ENCODE peak calls at places on chromosomes 3 and 15, in ten cellular contexts. A is COR-L47; B is effector CD4-positive, alpha-beta T cell; T is stimulated activated CD4-positive, alpha-beta T cell treated with anti-CD3 and anti-CD28 coated beads, Interleukin-4, amount 100 ng/mL, for 48 hours; Z is amniotic stem cell; D is substantia nigra; Q is glutamatergic neuron; J is GM19239; P is osteocyte; H is AG08396. N is an unnamed sample.

GRCh38 chr3:151312972-151313371 is 3.6 kb downstream of the GPR87 start:
- DNase-seq in A (no peak), B (no peak), T (no peak), Z (no peak), D (no peak), Q (no peak), J (no peak), P (no peak), H (no peak), N (no peak)

GRCh38 chr3:76912966-76913365 is 126.9 kb upstream of the ROBO2 start:
- DNase-seq in A (no peak), B (no peak), T (no peak), Z (no peak), D (no peak), Q (no peak), J (no peak), P (no peak), H (no peak), N (no peak)

GRCh38 chr3:66297917-66298316 is 77.1 kb downstream of the SLC25A26 start:
- DNase-seq in A (no peak), B (no peak), T (no peak), Z (no peak), D (no peak), Q (no peak), J (no peak), P (no peak), H (peak), N (no peak)

GRCh38 chr15:39281094-39281493 is 299.8 kb upstream of the THBS1 start:
- DNase-seq in A (no peak), B (no peak), T (no peak), Z (no peak), D (no peak), Q (no peak), J (no peak), P (no peak), H (no peak), N (no peak)

GRCh38 chr3:90134090-90134489 is 1026.7 kb downstream of the EPHA3 start:
- DNase-seq in A (no peak), B (no peak), T (no peak), Z (no peak), D (no peak), Q (no peak), J (no peak), P (no peak), H (no peak), N (no peak)

GRCh38 chr3:106589306-106589942 is 720.6 kb upstream of the CBLB start:
- DNase-seq in A (no peak), B (no peak), T (peak), Z (no peak), D (no peak), Q (no peak), J (no peak), P (no peak), H (no peak), N (no peak)

GRCh38 chr3:70021267-70021666 is 21.7 kb downstream of the SAMMSON start:
- DNase-seq in A (no peak), B (no peak), T (no peak), Z (no peak), D (no peak), Q (no peak), J (no peak), P (no peak), H (no peak), N (no peak)

GRCh38 chr3:177932750-177933660 is 603.2 kb upstream of the KCNMB2 start:
- DNase-seq in A (no peak), B (no peak), T (no peak), Z (no peak), D (no peak), Q (no peak), J (no peak), P (no peak), H (no peak), N (no peak)

GRCh38 chr3:169886671-169887070 is 16.9 kb upstream of the LRRC31 start:
- DNase-seq in A (no peak), B (no peak), T (no peak), Z (no peak), D (peak), Q (no peak), J (no peak), P (no peak), H (peak), N (no peak)

GRCh38 chr15:63556246-63556645 is 40.9 kb upstream of the FBXL22 start:
- DNase-seq in A (no peak), B (no peak), T (no peak), Z (no peak), D (no peak), Q (no peak), J (no peak), P (no peak), H (no peak), N (no peak)

GRCh38 chr3:105933871-105934270 is 65.1 kb upstream of the CBLB start:
- DNase-seq in A (no peak), B (no peak), T (no peak), Z (no peak), D (no peak), Q (no peak), J (no peak), P (no peak), H (no peak), N (no peak)

GRCh38 chr15:90932660-90932991 is 277 bp upstream of the HDDC3 start:
- DNase-seq in A (no peak), B (no peak), T (no peak), Z (no peak), D (no peak), Q (no peak), J (no peak), P (no peak), H (no peak), N (no peak)

GRCh38 chr15:31605467-31605931 is 278.9 kb downstream of the KLF13 start:
- DNase-seq in A (no peak), B (no peak), T (no peak), Z (peak), D (no peak), Q (peak), J (no peak), P (no peak), H (peak), N (no peak)

GRCh38 chr3:32401141-32401540 is 9.5 kb downstream of the CMTM7 start:
- DNase-seq in A (no peak), B (no peak), T (no peak), Z (no peak), D (no peak), Q (no peak), J (no peak), P (no peak), H (peak), N (no peak)

GRCh38 chr3:57281710-57282109 is 10.8 kb downstream of the ASB14 start:
- DNase-seq in A (no peak), B (no peak), T (no peak), Z (no peak), D (no peak), Q (no peak), J (no peak), P (no peak), H (no peak), N (no peak)

GRCh38 chr3:141045008-141045641 is 6.0 kb upstream of the SPSB4 start:
- DNase-seq in A (no peak), B (no peak), T (no peak), Z (no peak), D (no peak), Q (no peak), J (no peak), P (no peak), H (no peak), N (no peak)

GRCh38 chr3:169034401-169034800 is 629.1 kb downstream of the MECOM start:
- DNase-seq in A (no peak), B (no peak), T (no peak), Z (no peak), D (no peak), Q (no peak), J (no peak), P (no peak), H (peak), N (no peak)

GRCh38 chr15:50355612-50355905 is 561 bp upstream of the GABPB1 start:
- DNase-seq in A (no peak), B (no peak), T (no peak), Z (no peak), D (no peak), Q (no peak), J (no peak), P (no peak), H (no peak), N (no peak)

GRCh38 chr3:14440531-14441239 is 38.3 kb downstream of the SLC6A6 start:
- DNase-seq in A (peak), B (no peak), T (no peak), Z (no peak), D (no peak), Q (peak), J (no peak), P (no peak), H (peak), N (peak)

GRCh38 chr3:46695962-46696922 is 2.8 kb upstream of the ALS2CL start:
- DNase-seq in A (no peak), B (no peak), T (no peak), Z (no peak), D (no peak), Q (peak), J (no peak), P (no peak), H (peak), N (no peak)

GRCh38 chr3:14216257-14217048 is 37.8 kb downstream of the LSM3 start:
- DNase-seq in A (no peak), B (peak), T (peak), Z (no peak), D (peak), Q (peak), J (no peak), P (peak), H (no peak), N (no peak)

GRCh38 chr15:59039225-59039624 is 51.8 kb downstream of the RNF111 start:
- DNase-seq in A (no peak), B (no peak), T (no peak), Z (no peak), D (no peak), Q (no peak), J (no peak), P (no peak), H (no peak), N (no peak)

GRCh38 chr3:128801779-128802369 is 75.9 kb downstream of the RAB7A start:
- DNase-seq in A (no peak), B (no peak), T (no peak), Z (no peak), D (no peak), Q (no peak), J (no peak), P (no peak), H (no peak), N (no peak)

GRCh38 chr15:36844453-36845094 is 255.8 kb downstream of the MEIS2 start:
- DNase-seq in A (peak), B (no peak), T (no peak), Z (no peak), D (no peak), Q (no peak), J (no peak), P (no peak), H (peak), N (no peak)

GRCh38 chr15:41241251-41241964 is 10.3 kb downstream of the CHP1 start:
- DNase-seq in A (peak), B (no peak), T (no peak), Z (no peak), D (no peak), Q (no peak), J (no peak), P (no peak), H (no peak), N (peak)

GRCh38 chr3:73925045-73925444 is 300.3 kb upstream of the PDZRN3 start:
- DNase-seq in A (no peak), B (no peak), T (no peak), Z (no peak), D (no peak), Q (no peak), J (no peak), P (no peak), H (no peak), N (no peak)

GRCh38 chr15:74906193-74906449 is 530 bp downstream of the FAM219B start:
- DNase-seq in A (no peak), B (no peak), T (peak), Z (no peak), D (no peak), Q (peak), J (no peak), P (no peak), H (no peak), N (peak)

GRCh38 chr3:65350786-65351476 is 663.1 kb upstream of the ADAMTS9 start:
- DNase-seq in A (no peak), B (no peak), T (no peak), Z (no peak), D (no peak), Q (no peak), J (no peak), P (no peak), H (no peak), N (no peak)

GRCh38 chr3:128698211-128699011 is 27.6 kb upstream of the RAB7A start:
- DNase-seq in A (no peak), B (no peak), T (no peak), Z (no peak), D (no peak), Q (peak), J (no peak), P (no peak), H (peak), N (peak)

GRCh38 chr3:188818282-188818681 is 353.5 kb upstream of the TPRG1 start:
- DNase-seq in A (no peak), B (no peak), T (no peak), Z (no peak), D (no peak), Q (no peak), J (no peak), P (no peak), H (no peak), N (no peak)

GRCh38 chr15:40343512-40343911 is 2.8 kb upstream of the CCDC9B start:
- DNase-seq in A (no peak), B (no peak), T (no peak), Z (peak), D (no peak), Q (no peak), J (no peak), P (no peak), H (peak), N (no peak)

GRCh38 chr3:48685293-48685602 is 467 bp downstream of the NCKIPSD start:
- DNase-seq in A (no peak), B (no peak), T (no peak), Z (no peak), D (no peak), Q (no peak), J (no peak), P (no peak), H (no peak), N (no peak)

GRCh38 chr3:73056365-73057150 is 4.9 kb upstream of the EBLN2 start:
- DNase-seq in A (peak), B (no peak), T (no peak), Z (no peak), D (no peak), Q (no peak), J (no peak), P (no peak), H (no peak), N (peak)

GRCh38 chr15:78718842-78719241 is 77.8 kb upstream of the CHRNB4 start:
- DNase-seq in A (no peak), B (no peak), T (no peak), Z (no peak), D (no peak), Q (no peak), J (no peak), P (no peak), H (no peak), N (no peak)

GRCh38 chr3:187850256-187851010 is 105.2 kb upstream of the BCL6 start:
- DNase-seq in A (no peak), B (no peak), T (no peak), Z (no peak), D (no peak), Q (no peak), J (no peak), P (no peak), H (no peak), N (no peak)

GRCh38 chr3:50978991-50979667 is 304.4 kb downstream of the DOCK3 start:
- DNase-seq in A (no peak), B (no peak), T (no peak), Z (no peak), D (no peak), Q (no peak), J (no peak), P (no peak), H (no peak), N (peak)

GRCh38 chr3:71547254-71548198 is 36.0 kb downstream of the FOXP1 start:
- DNase-seq in A (no peak), B (no peak), T (no peak), Z (no peak), D (no peak), Q (no peak), J (no peak), P (no peak), H (no peak), N (no peak)

GRCh38 chr15:58287891-58288290 is 143.9 kb upstream of the LIPC start:
- DNase-seq in A (no peak), B (no peak), T (no peak), Z (no peak), D (no peak), Q (no peak), J (no peak), P (no peak), H (no peak), N (no peak)

GRCh38 chr3:70049761-70050160 is 50.2 kb downstream of the SAMMSON start:
- DNase-seq in A (no peak), B (no peak), T (no peak), Z (no peak), D (no peak), Q (no peak), J (no peak), P (no peak), H (no peak), N (no peak)

N was measured in NCI-H2227 treated with DMSO at 0.1 percent for 48 hours.